ENCODE peak calls at places on chromosomes 13 and 19, in ten cellular contexts. U is body of pancreas, D is psoas muscle, F is cardiac muscle cell, J is endothelial cell, O is dorsolateral prefrontal cortex, B is H9, K is fibroblast of lung, M is H1, I is AG09319. S is an unnamed sample.

GRCh38 chr13:60646600-60646999 is 249.6 kb downstream of the TDRD3 start:
- DNase-seq in U (no peak), D (no peak), F (no peak), J (no peak), O (no peak), B (no peak), K (no peak), M (no peak), I (no peak), S (no peak)

GRCh38 chr19:4707956-4708650 is 15.5 kb downstream of the DPP9 start:
- DNase-seq in U (peak; percentile 76), D (peak; percentile 80), F (peak; percentile 59), J (no peak), O (no peak), B (no peak), K (peak; percentile 80), M (no peak), I (no peak), S (no peak)

GRCh38 chr13:24911135-24911524 is 147.2 kb downstream of the RNF17 start:
- DNase-seq in U (no peak), D (no peak), F (peak; percentile 15), J (no peak), O (no peak), B (no peak), K (peak; percentile 54), M (no peak), I (no peak), S (no peak)

GRCh38 chr19:15353908-15354307 is 21.6 kb upstream of the BRD4 start:
- DNase-seq in U (no peak), D (peak; percentile 8), F (no peak), J (no peak), O (no peak), B (no peak), K (no peak), M (no peak), I (no peak), S (no peak)

GRCh38 chr13:57992416-57992815 is 360.9 kb downstream of the PCDH17 start:
- DNase-seq in U (no peak), D (no peak), F (no peak), J (no peak), O (no peak), B (no peak), K (peak; percentile 57), M (no peak), I (no peak), S (no peak)

GRCh38 chr13:54875111-54875510 is 1846.5 kb downstream of the OLFM4 start:
- DNase-seq in U (no peak), D (no peak), F (no peak), J (no peak), O (no peak), B (no peak), K (no peak), M (no peak), I (no peak), S (no peak)

GRCh38 chr13:108268713-108269112 is 805 bp upstream of the TNFSF13B start:
- DNase-seq in U (no peak), D (no peak), F (no peak), J (no peak), O (no peak), B (no peak), K (no peak), M (no peak), I (no peak), S (no peak)

GRCh38 chr13:42924290-42924803 is 67.7 kb downstream of the EPSTI1 start:
- DNase-seq in U (no peak), D (no peak), F (no peak), J (no peak), O (no peak), B (no peak), K (no peak), M (no peak), I (no peak), S (no peak)

GRCh38 chr19:46372901-46373572 is 26.1 kb downstream of the PPP5C start:
- DNase-seq in U (peak; percentile 45), D (no peak), F (peak; percentile 45), J (peak; percentile 43), O (peak; percentile 43), B (peak; percentile 76), K (peak; percentile 63), M (no peak), I (no peak), S (no peak)

GRCh38 chr13:101115762-101116161 is 300.5 kb downstream of the NALCN start:
- DNase-seq in U (no peak), D (no peak), F (no peak), J (no peak), O (no peak), B (peak; percentile 36), K (peak; percentile 10), M (no peak), I (no peak), S (no peak)

GRCh38 chr19:16917401-16917800 is 28.6 kb downstream of the F2RL3 start:
- DNase-seq in U (no peak), D (no peak), F (no peak), J (no peak), O (no peak), B (no peak), K (no peak), M (no peak), I (no peak), S (no peak)

GRCh38 chr13:32737679-32738078 is 151.4 kb downstream of the PDS5B start:
- DNase-seq in U (no peak), D (no peak), F (no peak), J (no peak), O (no peak), B (no peak), K (no peak), M (no peak), I (no peak), S (no peak)

GRCh38 chr19:47848871-47849473 is 10.1 kb upstream of the TPRX2 start:
- DNase-seq in U (peak; percentile 41), D (no peak), F (peak; percentile 46), J (peak; percentile 64), O (no peak), B (peak; percentile 79), K (no peak), M (peak; percentile 62), I (no peak), S (peak; percentile 28)

GRCh38 chr19:55455576-55456235 is 5.7 kb downstream of the ISOC2 start:
- DNase-seq in U (no peak), D (no peak), F (no peak), J (no peak), O (no peak), B (no peak), K (no peak), M (no peak), I (no peak), S (no peak)

GRCh38 chr19:10927691-10928562 is 512 bp downstream of the YIPF2 start:
- DNase-seq in U (peak; percentile 47), D (no peak), F (no peak), J (no peak), O (no peak), B (no peak), K (peak; percentile 15), M (no peak), I (no peak), S (no peak)

GRCh38 chr19:42206871-42207755 is 10.4 kb downstream of the DEDD2 start:
- DNase-seq in U (no peak), D (no peak), F (no peak), J (no peak), O (no peak), B (no peak), K (peak; percentile 72), M (no peak), I (no peak), S (no peak)

GRCh38 chr19:55255618-55256423 is 3.0 kb downstream of the PPP6R1 start:
- DNase-seq in U (no peak), D (peak; percentile 46), F (peak; percentile 5), J (no peak), O (no peak), B (no peak), K (peak; percentile 39), M (no peak), I (no peak), S (peak; percentile 27)

GRCh38 chr13:42218576-42218975 is 53.4 kb upstream of the AKAP11 start:
- DNase-seq in U (no peak), D (no peak), F (no peak), J (no peak), O (no peak), B (no peak), K (no peak), M (no peak), I (no peak), S (no peak)

GRCh38 chr13:96191367-96191766 is 101.5 kb downstream of the HS6ST3 start:
- DNase-seq in U (no peak), D (no peak), F (no peak), J (no peak), O (no peak), B (no peak), K (no peak), M (no peak), I (no peak), S (no peak)
- TF ChIP-seq CTCF in U (no peak), D (no peak), F (no peak), J (no peak), O (no peak), B (no peak), K (no peak), M (no peak), I (no peak), S (no peak)

DNA sequence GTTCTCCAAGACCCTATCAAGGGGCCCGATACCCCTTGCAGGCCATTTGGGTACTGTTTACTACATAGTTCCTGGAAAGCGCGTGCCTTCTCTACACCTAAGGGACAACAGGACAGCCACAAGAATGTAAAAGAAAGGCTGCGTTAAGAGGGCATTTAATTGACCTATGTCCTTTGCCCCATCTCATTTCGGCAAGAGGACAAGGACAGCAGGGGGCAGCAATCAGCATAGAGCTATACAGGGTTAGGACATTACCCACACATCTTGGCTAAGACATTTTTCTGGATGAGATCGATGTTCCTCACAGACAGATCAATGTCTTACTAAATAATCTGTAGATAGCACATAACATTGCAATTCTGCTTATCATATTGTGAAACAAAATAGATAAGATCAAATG is 41.2 kb downstream of the FLT3 start:
- DNase-seq in U (peak; percentile 78), D (no peak), F (peak; percentile 33), J (peak; percentile 66), O (no peak), B (peak; percentile 59), K (peak; percentile 4), M (no peak), I (no peak), S (peak; percentile 9)
- TF ChIP-seq CTCF in U (peak; percentile 62), D (peak; percentile 38), F (peak; percentile 53), J (peak; percentile 49), O (peak; percentile 31), B (peak; percentile 66), K (peak; percentile 44), M (peak; percentile 69), I (peak; percentile 33), S (peak; percentile 34)

GRCh38 chr13:112450567-112451240 is 74.5 kb downstream of the SPACA7 start:
- DNase-seq in U (peak; percentile 36), D (peak; percentile 25), F (no peak), J (no peak), O (no peak), B (no peak), K (no peak), M (no peak), I (no peak), S (no peak)
- TF ChIP-seq CTCF in U (no peak), D (no peak), F (no peak), J (no peak), O (no peak), B (no peak), K (no peak), M (no peak), I (no peak), S (no peak)

DNA sequence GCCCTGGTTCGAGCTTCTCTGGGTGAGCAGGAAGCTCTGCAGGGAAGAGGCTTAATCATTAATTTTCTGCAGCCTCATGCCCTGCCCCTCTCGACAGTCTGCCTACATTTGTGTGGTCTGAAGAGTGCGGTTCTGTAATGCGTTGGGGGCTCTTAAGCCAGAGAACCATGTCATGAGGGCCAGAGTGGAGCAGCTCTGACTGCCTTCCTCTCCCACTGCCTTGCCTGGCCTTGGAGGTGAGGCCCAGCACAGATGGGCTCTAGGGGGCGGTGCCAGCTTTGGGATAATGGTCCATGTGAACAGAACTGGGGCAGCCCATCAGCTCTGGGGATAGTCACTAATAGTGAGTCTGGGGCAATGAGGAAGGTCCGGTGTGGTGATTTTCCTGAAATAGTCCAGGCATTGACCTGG is 5.7 kb downstream of the FGF9 start:
- DNase-seq in U (peak; percentile 68), D (no peak), F (no peak), J (peak; percentile 45), O (no peak), B (peak; percentile 73), K (no peak), M (no peak), I (no peak), S (no peak)
- TF ChIP-seq CTCF in U (peak; percentile 33), D (no peak), F (no peak), J (no peak), O (no peak), B (peak; percentile 65), K (peak; percentile 2), M (peak; percentile 78), I (no peak), S (no peak)

S was measured in CD4-positive, alpha-beta T cell.